ENCODE peak calls at places on chromosomes 3 and 15, in nine cellular contexts. J is CD8-positive, alpha-beta memory T cell; O is cardiac muscle cell; N is GM23248; W is iPS DF 6.9; H is thoracic aorta; R is substantia nigra; Y is sigmoid colon; B is H9. A is an unnamed sample.

GRCh38 chr3:55143928-55144671 is 216.2 kb upstream of the LRTM1 start:
- DNase-seq in J (no peak), O (no peak), N (peak), W (no peak), H (no peak), R (no peak), Y (no peak), B (no peak), A (no peak)

GRCh38 chr3:105598047-105598796 is 231.5 kb downstream of the ALCAM start:
- DNase-seq in J (no peak), O (no peak), N (peak), W (no peak), H (no peak), R (no peak), Y (no peak), B (no peak), A (no peak)

GRCh38 chr15:39248204-39248603 is 332.7 kb upstream of the THBS1 start:
- DNase-seq in J (no peak), O (no peak), N (peak), W (no peak), H (no peak), R (no peak), Y (no peak), B (no peak), A (no peak)

GRCh38 chr15:29638011-29638410 is 184.3 kb downstream of the TJP1 start:
- DNase-seq in J (no peak), O (no peak), N (no peak), W (no peak), H (no peak), R (no peak), Y (no peak), B (no peak), A (no peak)

GRCh38 chr3:173945081-173945652 is 547.6 kb downstream of the NLGN1 start:
- DNase-seq in J (no peak), O (no peak), N (no peak), W (no peak), H (no peak), R (no peak), Y (no peak), B (no peak), A (no peak)

GRCh38 chr15:78406016-78406590 is 31.9 kb upstream of the IREB2 start:
- DNase-seq in J (no peak), O (no peak), N (peak), W (no peak), H (no peak), R (no peak), Y (no peak), B (no peak), A (no peak)

GRCh38 chr15:67296188-67296587 is 41.6 kb downstream of the IQCH start:
- DNase-seq in J (no peak), O (peak), N (no peak), W (peak), H (no peak), R (no peak), Y (no peak), B (peak), A (no peak)

GRCh38 chr3:94936023-94936580 is 873.2 kb downstream of the NSUN3 start:
- DNase-seq in J (no peak), O (no peak), N (no peak), W (no peak), H (no peak), R (no peak), Y (no peak), B (no peak), A (no peak)

GRCh38 chr3:31102196-31102879 is 207.9 kb upstream of the GADL1 start:
- DNase-seq in J (no peak), O (no peak), N (no peak), W (no peak), H (no peak), R (no peak), Y (no peak), B (no peak), A (no peak)

GRCh38 chr3:69226071-69226470 is 103.7 kb upstream of the LMOD3 start:
- DNase-seq in J (no peak), O (no peak), N (no peak), W (no peak), H (no peak), R (no peak), Y (no peak), B (no peak), A (no peak)

GRCh38 chr3:45224824-45225464 is 1.1 kb downstream of the TMEM158 start:
- DNase-seq in J (peak), O (peak), N (peak), W (no peak), H (no peak), R (peak), Y (peak), B (peak), A (peak)

GRCh38 chr3:187263270-187263669 is 28.3 kb downstream of the MASP1 start:
- DNase-seq in J (no peak), O (no peak), N (peak), W (no peak), H (no peak), R (no peak), Y (no peak), B (no peak), A (no peak)

GRCh38 chr3:52851348-52851747 is 16.5 kb upstream of the MUSTN1 start:
- DNase-seq in J (peak), O (peak), N (peak), W (peak), H (no peak), R (no peak), Y (no peak), B (peak), A (peak)

GRCh38 chr3:10198761-10199688 is 34.3 kb downstream of the IRAK2 start:
- DNase-seq in J (peak), O (no peak), N (peak), W (no peak), H (no peak), R (no peak), Y (no peak), B (no peak), A (no peak)

GRCh38 chr3:157238527-157238926 is 78.6 kb upstream of the CCNL1 start:
- DNase-seq in J (no peak), O (no peak), N (no peak), W (no peak), H (no peak), R (no peak), Y (no peak), B (no peak), A (no peak)

GRCh38 chr15:93861413-93861812 is 369.9 kb upstream of the MCTP2 start:
- DNase-seq in J (no peak), O (no peak), N (peak), W (no peak), H (no peak), R (no peak), Y (no peak), B (no peak), A (no peak)

GRCh38 chr3:46191730-46192129 is 16.4 kb downstream of the CCR1 start:
- DNase-seq in J (no peak), O (no peak), N (no peak), W (no peak), H (no peak), R (no peak), Y (no peak), B (no peak), A (no peak)

GRCh38 chr15:67164811-67165652 is 89.4 kb downstream of the AAGAB start:
- DNase-seq in J (no peak), O (peak), N (no peak), W (no peak), H (peak), R (no peak), Y (peak), B (peak), A (no peak)

GRCh38 chr3:109098245-109098644 is 19.7 kb downstream of the MORC1 start:
- DNase-seq in J (no peak), O (peak), N (no peak), W (peak), H (no peak), R (no peak), Y (no peak), B (peak), A (no peak)

GRCh38 chr3:171339606-171340005 is 120.6 kb downstream of the TNIK start:
- DNase-seq in J (no peak), O (no peak), N (no peak), W (no peak), H (no peak), R (no peak), Y (no peak), B (no peak), A (no peak)

GRCh38 chr3:66465587-66465986 is 35.2 kb downstream of the LRIG1 start:
- DNase-seq in J (no peak), O (no peak), N (no peak), W (no peak), H (no peak), R (no peak), Y (no peak), B (no peak), A (no peak)

GRCh38 chr3:66465034-66465433 is 35.8 kb downstream of the LRIG1 start:
- DNase-seq in J (no peak), O (no peak), N (no peak), W (no peak), H (no peak), R (no peak), Y (no peak), B (no peak), A (no peak)

GRCh38 chr3:66464512-66464894 is 36.3 kb downstream of the LRIG1 start:
- DNase-seq in J (no peak), O (no peak), N (peak), W (no peak), H (no peak), R (no peak), Y (no peak), B (no peak), A (no peak)

GRCh38 chr3:66463734-66464511 is 36.9 kb downstream of the LRIG1 start:
- DNase-seq in J (no peak), O (no peak), N (no peak), W (no peak), H (no peak), R (no peak), Y (no peak), B (no peak), A (no peak)

GRCh38 chr3:66463054-66463631 is 37.7 kb downstream of the LRIG1 start:
- DNase-seq in J (no peak), O (no peak), N (peak), W (no peak), H (no peak), R (no peak), Y (no peak), B (no peak), A (no peak)
- H3K27ac ChIP-seq in J (no peak), O (no peak), N (no peak), W (no peak), H (peak), R (peak), Y (no peak), B (no peak), A (no peak)

GRCh38 chr3:196177567-196177966 is 33.6 kb downstream of the ZDHHC19 start:
- DNase-seq in J (no peak), O (no peak), N (no peak), W (no peak), H (no peak), R (no peak), Y (no peak), B (no peak), A (no peak)

GRCh38 chr3:196177967-196178366 is 33.2 kb downstream of the ZDHHC19 start:
- DNase-seq in J (no peak), O (no peak), N (no peak), W (no peak), H (no peak), R (no peak), Y (no peak), B (no peak), A (no peak)

GRCh38 chr3:196180346-196180745 is 30.9 kb downstream of the ZDHHC19 start:
- DNase-seq in J (no peak), O (no peak), N (no peak), W (no peak), H (no peak), R (no peak), Y (no peak), B (no peak), A (no peak)

GRCh38 chr3:196179380-196180308 is 31.6 kb downstream of the ZDHHC19 start:
- DNase-seq in J (peak), O (no peak), N (peak), W (no peak), H (no peak), R (peak), Y (no peak), B (peak), A (no peak)

GRCh38 chr3:196178993-196179379 is 32.2 kb downstream of the ZDHHC19 start:
- DNase-seq in J (no peak), O (no peak), N (no peak), W (no peak), H (no peak), R (no peak), Y (no peak), B (no peak), A (no peak)
- H3K27ac ChIP-seq in J (peak), O (no peak), N (no peak), W (no peak), H (no peak), R (peak), Y (no peak), B (no peak), A (no peak)

DNA sequence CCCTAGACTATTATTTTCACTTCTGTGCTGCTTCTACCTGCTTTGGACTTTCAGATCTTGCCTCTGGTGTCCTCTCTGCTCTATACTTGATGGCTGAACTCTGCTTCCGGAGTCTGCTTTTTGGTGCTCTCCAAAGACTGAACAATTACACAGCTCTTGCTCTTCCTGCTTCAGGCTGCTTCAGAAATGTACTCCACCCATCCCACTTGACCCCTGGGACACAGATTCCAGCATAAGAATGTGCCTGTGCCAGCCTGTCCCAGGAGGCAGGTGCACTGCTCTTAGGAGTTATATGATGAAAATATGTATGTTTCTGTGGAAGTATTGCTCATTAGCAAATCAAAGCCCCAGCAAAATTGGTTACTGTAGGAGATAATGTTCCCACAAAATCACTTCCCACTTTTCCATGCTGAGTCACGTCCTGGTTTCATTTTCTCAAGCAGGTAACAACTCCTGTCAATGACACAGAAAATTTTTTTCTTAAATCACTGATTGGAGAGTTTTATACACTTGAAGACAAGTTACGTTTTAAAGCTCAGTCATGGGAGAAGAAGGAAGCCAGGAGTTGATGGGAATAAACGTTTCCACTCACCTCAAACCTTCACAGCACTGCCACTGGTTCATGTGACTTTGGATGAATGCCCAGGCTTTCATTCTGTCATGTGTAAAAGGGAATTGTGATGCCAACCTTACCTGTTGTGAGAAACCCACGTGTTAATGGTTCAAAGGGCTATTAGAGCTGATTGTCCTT is 239.4 kb upstream of the ZPLD1 start:
- DNase-seq in J (no peak), O (peak), N (no peak), W (no peak), H (no peak), R (no peak), Y (no peak), B (no peak), A (no peak)
- H3K27ac ChIP-seq in J (no peak), O (no peak), N (no peak), W (no peak), H (no peak), R (no peak), Y (peak), B (no peak), A (no peak)

GRCh38 chr15:41927516-41927915 is 33.7 kb upstream of the SPTBN5 start:
- DNase-seq in J (no peak), O (no peak), N (no peak), W (no peak), H (no peak), R (no peak), Y (no peak), B (no peak), A (no peak)

GRCh38 chr15:41925209-41925608 is 31.4 kb upstream of the SPTBN5 start:
- DNase-seq in J (no peak), O (peak), N (no peak), W (no peak), H (no peak), R (no peak), Y (no peak), B (no peak), A (no peak)

GRCh38 chr15:41928100-41928499 is 34.2 kb upstream of the SPTBN5 start:
- DNase-seq in J (no peak), O (no peak), N (no peak), W (no peak), H (no peak), R (no peak), Y (no peak), B (no peak), A (no peak)

GRCh38 chr15:41928637-41929620 is 35.1 kb upstream of the SPTBN5 start:
- DNase-seq in J (no peak), O (no peak), N (no peak), W (no peak), H (no peak), R (no peak), Y (no peak), B (no peak), A (no peak)

GRCh38 chr15:41926184-41927056 is 32.6 kb upstream of the SPTBN5 start:
- DNase-seq in J (no peak), O (no peak), N (peak), W (no peak), H (no peak), R (no peak), Y (no peak), B (peak), A (no peak)
- H3K27ac ChIP-seq in J (no peak), O (no peak), N (no peak), W (no peak), H (peak), R (no peak), Y (peak), B (no peak), A (no peak)

GRCh38 chr3:50160561-50160983 is 5.4 kb downstream of the SEMA3F start:
- DNase-seq in J (no peak), O (peak), N (no peak), W (no peak), H (no peak), R (no peak), Y (no peak), B (no peak), A (no peak)

GRCh38 chr3:50157821-50158556 is 2.9 kb downstream of the SEMA3F start:
- DNase-seq in J (no peak), O (no peak), N (peak), W (no peak), H (no peak), R (no peak), Y (no peak), B (no peak), A (no peak)

GRCh38 chr3:50156549-50156948 is 1.4 kb downstream of the SEMA3F start:
- DNase-seq in J (no peak), O (no peak), N (no peak), W (no peak), H (no peak), R (no peak), Y (no peak), B (no peak), A (no peak)

GRCh38 chr3:50156991-50157493 is 1.9 kb downstream of the SEMA3F start:
- DNase-seq in J (no peak), O (no peak), N (peak), W (no peak), H (no peak), R (no peak), Y (no peak), B (peak), A (no peak)

GRCh38 chr3:50158747-50159146 is 3.6 kb downstream of the SEMA3F start:
- DNase-seq in J (no peak), O (no peak), N (no peak), W (no peak), H (no peak), R (no peak), Y (no peak), B (no peak), A (no peak)
- H3K27ac ChIP-seq in J (no peak), O (no peak), N (no peak), W (no peak), H (peak), R (no peak), Y (peak), B (no peak), A (peak)

GRCh38 chr3:118943597-118943996 is 91.0 kb downstream of the IGSF11 start:
- DNase-seq in J (no peak), O (peak), N (no peak), W (no peak), H (no peak), R (no peak), Y (no peak), B (no peak), A (no peak)
- H3K27ac ChIP-seq in J (no peak), O (no peak), N (no peak), W (no peak), H (no peak), R (no peak), Y (no peak), B (no peak), A (no peak)

GRCh38 chr15:89780601-89781000 is 4.5 kb downstream of the MESP2 start:
- DNase-seq in J (no peak), O (peak), N (no peak), W (no peak), H (no peak), R (no peak), Y (no peak), B (no peak), A (no peak)
- H3K27ac ChIP-seq in J (no peak), O (peak), N (no peak), W (no peak), H (no peak), R (no peak), Y (no peak), B (no peak), A (no peak)

GRCh38 chr3:150764607-150765366 is 1.8 kb upstream of the SIAH2 start:
- DNase-seq in J (no peak), O (no peak), N (no peak), W (no peak), H (no peak), R (no peak), Y (no peak), B (no peak), A (no peak)
- H3K27ac ChIP-seq in J (peak), O (no peak), N (peak), W (no peak), H (peak), R (no peak), Y (peak), B (no peak), A (no peak)

GRCh38 chr3:71511446-71511845 is 72.1 kb downstream of the FOXP1 start:
- DNase-seq in J (no peak), O (no peak), N (peak), W (no peak), H (no peak), R (no peak), Y (no peak), B (no peak), A (no peak)
- H3K27ac ChIP-seq in J (no peak), O (no peak), N (peak), W (no peak), H (peak), R (no peak), Y (no peak), B (no peak), A (no peak)

GRCh38 chr15:64620991-64621495 is 154.3 kb downstream of the RBPMS2 start:
- DNase-seq in J (no peak), O (no peak), N (no peak), W (no peak), H (no peak), R (no peak), Y (no peak), B (no peak), A (no peak)

GRCh38 chr15:64619880-64620839 is 155.2 kb downstream of the RBPMS2 start:
- DNase-seq in J (no peak), O (no peak), N (peak), W (no peak), H (no peak), R (no peak), Y (no peak), B (no peak), A (no peak)

GRCh38 chr15:64624242-64624641 is 151.1 kb downstream of the RBPMS2 start:
- DNase-seq in J (peak), O (no peak), N (no peak), W (no peak), H (no peak), R (no peak), Y (no peak), B (no peak), A (no peak)

GRCh38 chr15:64622410-64623260 is 152.8 kb downstream of the RBPMS2 start:
- DNase-seq in J (peak), O (no peak), N (no peak), W (no peak), H (no peak), R (no peak), Y (no peak), B (no peak), A (no peak)

DNA sequence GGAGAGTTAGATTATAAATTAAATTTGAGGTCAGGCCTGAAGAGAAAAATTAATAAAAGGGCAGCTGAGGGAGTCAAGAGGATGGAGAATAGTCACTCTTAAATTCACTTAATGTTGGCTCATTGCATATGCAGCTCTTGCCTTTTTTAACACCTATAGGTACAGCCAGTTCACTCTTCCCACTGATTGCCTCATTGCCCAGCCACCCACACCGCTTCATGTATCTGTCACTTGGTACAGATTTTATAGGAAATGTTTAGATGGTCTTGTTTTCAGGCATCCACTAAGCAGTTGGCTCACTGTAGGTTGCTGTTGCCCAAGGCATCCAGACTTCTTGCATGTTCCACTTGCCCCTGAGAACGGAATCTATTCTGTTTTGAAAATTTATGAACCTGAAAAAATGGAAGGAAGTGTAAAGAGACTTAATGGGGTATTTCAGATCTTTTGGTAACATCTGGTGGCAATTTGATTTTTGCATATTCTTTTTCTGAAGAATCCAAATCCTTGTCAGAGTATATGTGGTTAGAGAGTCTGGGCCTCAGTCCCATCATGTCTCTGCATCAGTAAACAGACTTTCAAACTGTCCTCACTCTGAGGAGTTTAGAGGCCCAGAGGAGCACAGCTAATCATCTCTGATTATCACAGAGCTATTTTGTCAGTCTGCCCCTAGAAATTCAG is 151.9 kb downstream of the RBPMS2 start:
- DNase-seq in J (no peak), O (no peak), N (no peak), W (no peak), H (no peak), R (no peak), Y (no peak), B (no peak), A (no peak)
- H3K27ac ChIP-seq in J (no peak), O (peak), N (no peak), W (no peak), H (no peak), R (no peak), Y (no peak), B (no peak), A (no peak)

A was measured in neuronal stem cell.